ENCODE peak calls at places on chromosome 6, in six cellular contexts. One of them, this sample, is unnamed.

GRCh38 chr6:90490030-90490429 is 96.8 kb downstream of the MAP3K7 start:
- DNase-seq in transverse colon: no peak
- DNase-seq in thoracic aorta: no peak
- DNase-seq in HCT116: no peak
- DNase-seq in neural progenitor cell: peak; percentile 81
- DNase-seq in uterus: no peak
- DNase-seq in this sample: no peak

GRCh38 chr6:88481519-88481918 is 315.4 kb upstream of the CNR1 start:
- DNase-seq in transverse colon: no peak
- DNase-seq in thoracic aorta: no peak
- DNase-seq in HCT116: no peak
- DNase-seq in neural progenitor cell: no peak
- DNase-seq in uterus: no peak
- DNase-seq in this sample: no peak

GRCh38 chr6:42224222-42225042 is 6.8 kb upstream of the MRPS10 start:
- DNase-seq in transverse colon: no peak
- DNase-seq in thoracic aorta: no peak
- DNase-seq in HCT116: peak; percentile 97
- DNase-seq in neural progenitor cell: no peak
- DNase-seq in uterus: no peak
- DNase-seq in this sample: no peak

GRCh38 chr6:150325093-150325772 is 43.6 kb upstream of the IYD start:
- DNase-seq in transverse colon: no peak
- DNase-seq in thoracic aorta: no peak
- DNase-seq in HCT116: no peak
- DNase-seq in neural progenitor cell: no peak
- DNase-seq in uterus: no peak
- DNase-seq in this sample: no peak

GRCh38 chr6:3325210-3325609 is 66.5 kb downstream of the PSMG4 start:
- DNase-seq in transverse colon: no peak
- DNase-seq in thoracic aorta: no peak
- DNase-seq in HCT116: no peak
- DNase-seq in neural progenitor cell: no peak
- DNase-seq in uterus: peak; percentile 45
- DNase-seq in this sample: peak; percentile 61

GRCh38 chr6:168035098-168035660 is 37.7 kb downstream of the KIF25 start:
- DNase-seq in transverse colon: peak; percentile 59
- DNase-seq in thoracic aorta: no peak
- DNase-seq in HCT116: no peak
- DNase-seq in neural progenitor cell: peak; percentile 91
- DNase-seq in uterus: peak; percentile 70
- DNase-seq in this sample: peak; percentile 39

GRCh38 chr6:75449625-75450206 is 43.9 kb downstream of the FILIP1 start:
- DNase-seq in transverse colon: no peak
- DNase-seq in thoracic aorta: no peak
- DNase-seq in HCT116: no peak
- DNase-seq in neural progenitor cell: no peak
- DNase-seq in uterus: no peak
- DNase-seq in this sample: peak; percentile 47

GRCh38 chr6:170227996-170228550 is 62.8 kb downstream of the DLL1 start:
- DNase-seq in transverse colon: no peak
- DNase-seq in thoracic aorta: no peak
- DNase-seq in HCT116: no peak
- DNase-seq in neural progenitor cell: no peak
- DNase-seq in uterus: no peak
- DNase-seq in this sample: no peak

GRCh38 chr6:34964564-34964963 is 75.5 kb downstream of the ANKS1A start:
- DNase-seq in transverse colon: no peak
- DNase-seq in thoracic aorta: no peak
- DNase-seq in HCT116: no peak
- DNase-seq in neural progenitor cell: no peak
- DNase-seq in uterus: no peak
- DNase-seq in this sample: no peak

GRCh38 chr6:82277686-82278085 is 30.1 kb upstream of the IBTK start:
- DNase-seq in transverse colon: no peak
- DNase-seq in thoracic aorta: no peak
- DNase-seq in HCT116: no peak
- DNase-seq in neural progenitor cell: no peak
- DNase-seq in uterus: no peak
- DNase-seq in this sample: no peak

GRCh38 chr6:2589171-2589661 is 161.5 kb downstream of the MYLK4 start:
- DNase-seq in transverse colon: peak; percentile 21
- DNase-seq in thoracic aorta: no peak
- DNase-seq in HCT116: no peak
- DNase-seq in neural progenitor cell: no peak
- DNase-seq in uterus: no peak
- DNase-seq in this sample: no peak

GRCh38 chr6:93932175-93932574 is 512.8 kb upstream of the EPHA7 start:
- DNase-seq in transverse colon: no peak
- DNase-seq in thoracic aorta: no peak
- DNase-seq in HCT116: no peak
- DNase-seq in neural progenitor cell: no peak
- DNase-seq in uterus: no peak
- DNase-seq in this sample: no peak

GRCh38 chr6:4129446-4129845 is 5.9 kb downstream of the ECI2 start:
- DNase-seq in transverse colon: no peak
- DNase-seq in thoracic aorta: no peak
- DNase-seq in HCT116: no peak
- DNase-seq in neural progenitor cell: no peak
- DNase-seq in uterus: no peak
- DNase-seq in this sample: no peak

GRCh38 chr6:30761791-30762429 is 17.6 kb upstream of the IER3 start:
- DNase-seq in transverse colon: no peak
- DNase-seq in thoracic aorta: no peak
- DNase-seq in HCT116: no peak
- DNase-seq in neural progenitor cell: no peak
- DNase-seq in uterus: no peak
- DNase-seq in this sample: no peak

GRCh38 chr6:30759575-30760239 is 15.4 kb upstream of the IER3 start:
- DNase-seq in transverse colon: no peak
- DNase-seq in thoracic aorta: no peak
- DNase-seq in HCT116: no peak
- DNase-seq in neural progenitor cell: peak; percentile 28
- DNase-seq in uterus: no peak
- DNase-seq in this sample: peak; percentile 96

GRCh38 chr6:30754631-30755030 is 10.3 kb upstream of the IER3 start:
- DNase-seq in transverse colon: no peak
- DNase-seq in thoracic aorta: no peak
- DNase-seq in HCT116: no peak
- DNase-seq in neural progenitor cell: no peak
- DNase-seq in uterus: no peak
- DNase-seq in this sample: no peak

GRCh38 chr6:30760537-30760936 is 16.2 kb upstream of the IER3 start:
- DNase-seq in transverse colon: no peak
- DNase-seq in thoracic aorta: no peak
- DNase-seq in HCT116: no peak
- DNase-seq in neural progenitor cell: no peak
- DNase-seq in uterus: no peak
- DNase-seq in this sample: no peak

DNA sequence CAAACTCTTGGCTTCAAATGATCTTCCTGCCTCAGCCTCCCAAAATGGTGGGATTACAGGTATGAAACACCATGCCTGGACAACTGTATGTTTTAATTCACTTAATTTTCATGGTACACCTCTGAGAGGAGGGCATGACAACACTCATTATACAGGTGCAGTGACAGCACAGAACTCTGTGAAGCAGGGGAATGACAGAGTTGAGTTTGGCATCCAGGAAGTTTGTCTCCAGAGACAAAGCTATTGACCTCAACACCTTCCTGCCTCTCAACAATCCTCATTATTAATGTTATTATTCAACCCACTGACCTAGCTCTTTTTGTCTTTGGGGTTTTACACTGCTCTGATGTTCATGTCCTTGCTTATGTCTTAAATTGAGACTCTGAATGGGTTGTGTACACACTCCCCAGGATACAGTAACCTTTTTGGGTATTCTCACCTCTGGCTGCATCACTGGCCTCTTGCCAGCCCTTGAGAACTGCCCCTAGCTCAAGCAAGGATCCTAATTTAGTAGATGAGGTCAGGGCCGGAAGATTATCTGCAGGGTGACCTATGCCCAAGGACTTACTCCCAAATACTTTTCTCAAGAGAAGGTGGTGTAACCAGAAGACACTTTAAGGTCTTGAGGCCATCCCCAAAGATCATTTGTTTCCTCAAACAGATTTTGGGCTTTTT is 13.1 kb upstream of the IER3 start:
- DNase-seq in transverse colon: no peak
- DNase-seq in thoracic aorta: no peak
- DNase-seq in HCT116: no peak
- DNase-seq in neural progenitor cell: no peak
- DNase-seq in uterus: no peak
- DNase-seq in this sample: no peak
- H3K4me1 ChIP-seq in transverse colon: no peaks in the 10 kb centered on the region
- H3K4me1 ChIP-seq in thoracic aorta: peaks cover 19% of the 10 kb centered on the region
- H3K4me1 ChIP-seq in HCT116: peaks cover 61% of the 10 kb centered on the region
- H3K4me1 ChIP-seq in neural progenitor cell: no peaks in the 10 kb centered on the region
- H3K4me1 ChIP-seq in uterus: no peaks in the 10 kb centered on the region
- H3K4me1 ChIP-seq in this sample: peaks cover 72% of the 10 kb centered on the region

DNA sequence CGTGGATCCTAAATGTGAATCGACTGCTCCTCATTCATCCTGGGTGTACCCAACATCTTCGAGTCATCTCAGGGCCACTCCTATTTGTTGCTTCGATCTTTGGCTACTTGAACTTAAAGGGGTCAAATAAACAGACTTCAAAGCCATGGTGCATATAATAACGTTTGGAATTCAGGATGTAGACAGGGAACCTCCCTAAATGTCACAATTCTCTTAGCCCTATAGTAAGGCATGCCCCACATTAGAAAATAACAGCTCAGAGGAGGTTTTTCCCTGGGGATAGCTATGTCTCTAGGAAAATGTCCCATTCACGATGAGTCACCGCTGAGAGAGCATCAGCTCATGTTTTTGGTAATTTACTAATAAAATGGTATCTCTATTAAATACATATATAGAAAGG is 54.8 kb upstream of the BMP6 start:
- DNase-seq in transverse colon: no peak
- DNase-seq in thoracic aorta: no peak
- DNase-seq in HCT116: no peak
- DNase-seq in neural progenitor cell: no peak
- DNase-seq in uterus: no peak
- DNase-seq in this sample: peak; percentile 34
- H3K27ac ChIP-seq in transverse colon: no peak overlapping the region
- H3K27ac ChIP-seq in thoracic aorta: no peak overlapping the region
- H3K27ac ChIP-seq in HCT116: no peak overlapping the region
- H3K27ac ChIP-seq in neural progenitor cell: no peak overlapping the region
- H3K27ac ChIP-seq in uterus: no peak overlapping the region
- H3K27ac ChIP-seq in this sample: no peak overlapping the region

GRCh38 chr6:131654326-131654725 is 17.2 kb downstream of the ENPP3 start:
- DNase-seq in transverse colon: no peak
- DNase-seq in thoracic aorta: no peak
- DNase-seq in HCT116: no peak
- DNase-seq in neural progenitor cell: no peak
- DNase-seq in uterus: no peak
- DNase-seq in this sample: no peak

GRCh38 chr6:131656667-131657066 is 19.6 kb downstream of the ENPP3 start:
- DNase-seq in transverse colon: no peak
- DNase-seq in thoracic aorta: no peak
- DNase-seq in HCT116: no peak
- DNase-seq in neural progenitor cell: no peak
- DNase-seq in uterus: no peak
- DNase-seq in this sample: no peak

GRCh38 chr6:131657630-131658111 is 20.6 kb downstream of the ENPP3 start:
- DNase-seq in transverse colon: no peak
- DNase-seq in thoracic aorta: no peak
- DNase-seq in HCT116: no peak
- DNase-seq in neural progenitor cell: no peak
- DNase-seq in uterus: no peak
- DNase-seq in this sample: no peak

GRCh38 chr6:131655951-131656350 is 18.8 kb downstream of the ENPP3 start:
- DNase-seq in transverse colon: no peak
- DNase-seq in thoracic aorta: no peak
- DNase-seq in HCT116: no peak
- DNase-seq in neural progenitor cell: no peak
- DNase-seq in uterus: no peak
- DNase-seq in this sample: no peak

GRCh38 chr6:131655387-131655786 is 18.3 kb downstream of the ENPP3 start:
- DNase-seq in transverse colon: no peak
- DNase-seq in thoracic aorta: no peak
- DNase-seq in HCT116: no peak
- DNase-seq in neural progenitor cell: no peak
- DNase-seq in uterus: no peak
- DNase-seq in this sample: no peak
- H3K4me1 ChIP-seq in transverse colon: no peaks in the 10 kb centered on the region
- H3K4me1 ChIP-seq in thoracic aorta: no peaks in the 10 kb centered on the region
- H3K4me1 ChIP-seq in HCT116: no peaks in the 10 kb centered on the region
- H3K4me1 ChIP-seq in neural progenitor cell: no peaks in the 10 kb centered on the region
- H3K4me1 ChIP-seq in uterus: no peaks in the 10 kb centered on the region
- H3K4me1 ChIP-seq in this sample: peaks cover 5% of the 10 kb centered on the region

GRCh38 chr6:43971776-43972126 is 155.5 kb downstream of the MRPL14 start:
- DNase-seq in transverse colon: no peak
- DNase-seq in thoracic aorta: no peak
- DNase-seq in HCT116: no peak
- DNase-seq in neural progenitor cell: no peak
- DNase-seq in uterus: no peak
- DNase-seq in this sample: no peak

GRCh38 chr6:43970068-43970912 is 157.0 kb downstream of the MRPL14 start:
- DNase-seq in transverse colon: no peak
- DNase-seq in thoracic aorta: no peak
- DNase-seq in HCT116: no peak
- DNase-seq in neural progenitor cell: no peak
- DNase-seq in uterus: no peak
- DNase-seq in this sample: no peak

GRCh38 chr6:43972915-43973304 is 154.3 kb downstream of the MRPL14 start:
- DNase-seq in transverse colon: peak; percentile 58
- DNase-seq in thoracic aorta: peak; percentile 46
- DNase-seq in HCT116: no peak
- DNase-seq in neural progenitor cell: no peak
- DNase-seq in uterus: peak; percentile 79
- DNase-seq in this sample: peak; percentile 38

GRCh38 chr6:43972179-43972914 is 154.9 kb downstream of the MRPL14 start:
- DNase-seq in transverse colon: no peak
- DNase-seq in thoracic aorta: no peak
- DNase-seq in HCT116: no peak
- DNase-seq in neural progenitor cell: no peak
- DNase-seq in uterus: no peak
- DNase-seq in this sample: no peak

DNA sequence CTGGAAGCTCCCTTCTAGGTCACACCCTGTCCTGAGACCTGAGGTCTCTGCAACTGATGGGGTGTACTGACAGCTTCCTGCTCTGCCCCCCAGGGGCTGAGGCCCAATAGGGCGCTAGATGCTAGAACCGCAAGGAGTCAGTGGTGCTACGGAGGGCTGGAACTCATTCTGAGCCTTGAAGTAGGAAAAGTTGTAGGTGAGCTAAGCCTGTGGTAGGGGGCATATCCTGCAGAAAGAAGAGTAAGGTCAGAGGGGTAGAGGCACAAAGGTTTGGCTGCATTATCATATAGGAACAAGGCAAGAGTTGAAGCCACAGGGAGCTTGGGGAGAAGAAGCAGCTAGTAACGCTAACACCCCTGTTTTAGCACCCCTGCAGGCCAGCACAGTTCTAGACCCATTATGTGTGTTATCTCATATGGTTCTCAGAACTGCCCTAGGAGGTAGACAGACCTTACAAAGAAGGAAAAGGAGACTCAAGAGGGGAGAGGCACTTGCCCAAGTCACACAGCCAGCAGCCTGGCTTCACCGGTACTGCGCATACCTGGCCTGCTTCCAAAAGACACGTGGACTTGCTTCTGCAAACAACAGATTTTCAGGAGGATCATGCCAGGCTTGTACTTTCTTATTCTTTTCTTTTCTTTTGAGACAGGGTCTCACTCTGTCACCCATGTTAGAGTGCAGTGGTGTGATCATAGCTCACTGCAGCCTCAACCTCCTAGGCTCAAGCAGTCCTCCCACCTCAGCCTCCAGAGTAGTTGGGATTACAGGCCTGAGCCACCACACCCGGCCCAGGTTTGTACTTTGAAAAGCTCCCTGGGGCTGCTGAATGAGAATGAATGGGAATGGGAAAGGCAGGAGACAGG is 156.1 kb downstream of the MRPL14 start:
- DNase-seq in transverse colon: peak; percentile 60
- DNase-seq in thoracic aorta: no peak
- DNase-seq in HCT116: no peak
- DNase-seq in neural progenitor cell: no peak
- DNase-seq in uterus: no peak
- DNase-seq in this sample: peak; percentile 21
- H3K27ac ChIP-seq in transverse colon: no peak overlapping the region
- H3K27ac ChIP-seq in thoracic aorta: no peak overlapping the region
- H3K27ac ChIP-seq in HCT116: no peak overlapping the region
- H3K27ac ChIP-seq in neural progenitor cell: no peak overlapping the region
- H3K27ac ChIP-seq in uterus: no peak overlapping the region
- H3K27ac ChIP-seq in this sample: no peak overlapping the region

This sample was measured in SJSA1.